ENCODE peak calls at places on chromosomes 16 and 17, in eight cellular contexts. B is type B pancreatic cell, G is HFFc6, O is cardiac fibroblast, X is tibial nerve, R is epithelial cell of esophagus, M is AG04450, D is neural crest cell. U is an unnamed sample.

GRCh38 chr17:74190154-74190553 is 13.3 kb upstream of the RPL38 start:
- DNase-seq in B (no peak), G (peak; percentile 42), O (peak; percentile 69), X (no peak), R (no peak), M (no peak), D (no peak), U (no peak)

GRCh38 chr17:48215583-48216139 is 108.1 kb downstream of the SNX11 start:
- DNase-seq in B (no peak), G (peak; percentile 22), O (peak; percentile 51), X (no peak), R (peak; percentile 58), M (no peak), D (peak; percentile 18), U (no peak)

GRCh38 chr17:45579529-45580495 is 89.3 kb upstream of the PLEKHM1 start:
- DNase-seq in B (no peak), G (no peak), O (no peak), X (no peak), R (no peak), M (no peak), D (no peak), U (no peak)

GRCh38 chr17:2068101-2068518 is 13.2 kb downstream of the HIC1 start:
- DNase-seq in B (no peak), G (peak; percentile 97), O (peak; percentile 73), X (no peak), R (no peak), M (no peak), D (no peak), U (no peak)

GRCh38 chr17:17480593-17481148 is 3.9 kb downstream of the MED9 start:
- DNase-seq in B (no peak), G (no peak), O (no peak), X (no peak), R (peak; percentile 78), M (no peak), D (no peak), U (no peak)

GRCh38 chr17:83132251-83133081 is 53.1 kb downstream of the METRNL start:
- DNase-seq in B (no peak), G (no peak), O (no peak), X (no peak), R (no peak), M (no peak), D (no peak), U (no peak)

GRCh38 chr16:16945207-16945606 is 525.6 kb downstream of the XYLT1 start:
- DNase-seq in B (no peak), G (no peak), O (no peak), X (no peak), R (no peak), M (no peak), D (no peak), U (no peak)

GRCh38 chr16:67767953-67768352 is 38.4 kb downstream of the RANBP10 start:
- DNase-seq in B (no peak), G (peak; percentile 60), O (peak; percentile 69), X (no peak), R (peak; percentile 76), M (peak; percentile 39), D (no peak), U (no peak)

GRCh38 chr17:2015314-2015713 is 9.8 kb downstream of the RTN4RL1 start:
- DNase-seq in B (no peak), G (no peak), O (no peak), X (no peak), R (no peak), M (no peak), D (no peak), U (no peak)

GRCh38 chr17:8985054-8985701 is 19.7 kb upstream of the PIK3R5 start:
- DNase-seq in B (peak; percentile 25), G (no peak), O (no peak), X (no peak), R (no peak), M (no peak), D (no peak), U (peak; percentile 48)

GRCh38 chr16:84436196-84436595 is 67.9 kb downstream of the ATP2C2 start:
- DNase-seq in B (no peak), G (no peak), O (no peak), X (no peak), R (no peak), M (no peak), D (no peak), U (no peak)

GRCh38 chr16:81293909-81294802 is 20.6 kb upstream of the GAN start:
- DNase-seq in B (no peak), G (no peak), O (peak; percentile 54), X (no peak), R (peak; percentile 75), M (no peak), D (no peak), U (no peak)

GRCh38 chr17:17119533-17119932 is 77.3 kb downstream of the MPRIP start:
- DNase-seq in B (no peak), G (peak; percentile 46), O (peak; percentile 31), X (no peak), R (peak; percentile 74), M (peak; percentile 30), D (no peak), U (peak; percentile 51)

GRCh38 chr17:57357392-57357784 is 101.1 kb downstream of the MSI2 start:
- DNase-seq in B (no peak), G (no peak), O (no peak), X (no peak), R (peak; percentile 65), M (no peak), D (no peak), U (no peak)

GRCh38 chr17:57259817-57260216 is 3.5 kb downstream of the MSI2 start:
- DNase-seq in B (no peak), G (no peak), O (no peak), X (no peak), R (no peak), M (no peak), D (no peak), U (no peak)

GRCh38 chr17:14775761-14776492 is 475.0 kb downstream of the HS3ST3B1 start:
- DNase-seq in B (no peak), G (no peak), O (peak; percentile 73), X (no peak), R (peak; percentile 39), M (no peak), D (no peak), U (no peak)

GRCh38 chr16:49755291-49755611 is 100.7 kb downstream of the ZNF423 start:
- DNase-seq in B (no peak), G (no peak), O (peak; percentile 65), X (peak; percentile 53), R (no peak), M (peak; percentile 3), D (no peak), U (no peak)
- TF ChIP-seq CTCF in B (peak; percentile 60), G (peak; percentile 26), O (peak; percentile 61), X (no peak), R (no peak), M (peak; percentile 49), D (peak; percentile 51), U (no peak)

GRCh38 chr17:39623356-39623950 is 3.3 kb upstream of the PPP1R1B start:
- DNase-seq in B (peak; percentile 87), G (peak; percentile 50), O (peak; percentile 70), X (peak; percentile 89), R (peak; percentile 72), M (no peak), D (peak; percentile 94), U (peak; percentile 84)
- TF ChIP-seq CTCF in B (peak; percentile 93), G (peak; percentile 96), O (peak; percentile 94), X (peak; percentile 92), R (peak; percentile 93), M (peak; percentile 92), D (peak; percentile 86), U (peak; percentile 94)

GRCh38 chr17:4733073-4733531 is 1.9 kb downstream of the MED11 start:
- DNase-seq in B (no peak), G (no peak), O (no peak), X (no peak), R (peak; percentile 12), M (no peak), D (no peak), U (peak; percentile 75)
- TF ChIP-seq CTCF in B (no peak), G (peak; percentile 46), O (peak; percentile 22), X (peak; percentile 23), R (peak; percentile 18), M (no peak), D (no peak), U (peak; percentile 34)

GRCh38 chr16:57721765-57722499 is 13.6 kb upstream of the KATNB1 start:
- DNase-seq in B (no peak), G (no peak), O (no peak), X (no peak), R (no peak), M (no peak), D (no peak), U (no peak)
- TF ChIP-seq CTCF in B (no peak), G (no peak), O (no peak), X (no peak), R (no peak), M (no peak), D (no peak), U (no peak)

DNA sequence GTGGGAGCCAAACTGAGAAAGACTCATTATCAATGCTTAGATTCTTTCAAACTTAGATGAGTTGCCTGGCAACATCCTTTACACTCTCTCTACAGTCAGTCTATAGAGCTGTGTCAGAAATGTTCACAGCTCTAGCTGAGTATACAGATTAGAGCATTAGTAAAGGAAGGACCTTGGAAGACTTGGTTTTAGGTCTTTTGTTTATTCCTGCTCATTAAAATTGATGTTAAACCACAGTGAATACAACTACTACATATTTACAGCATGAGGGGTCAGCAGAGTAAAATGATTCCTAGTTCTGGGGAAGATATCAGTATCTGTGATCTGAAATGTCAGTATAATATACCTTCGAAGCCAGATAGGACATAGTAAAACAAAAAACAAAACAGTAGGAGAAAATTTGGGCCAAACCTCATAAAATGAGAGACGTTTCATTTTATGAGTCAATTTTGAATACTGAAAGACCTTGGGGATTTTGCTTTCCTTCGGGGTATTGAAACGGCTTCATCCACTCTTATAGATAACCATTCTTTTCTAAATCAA is 186.0 kb downstream of the TANC2 start:
- DNase-seq in B (no peak), G (peak; percentile 80), O (peak; percentile 55), X (no peak), R (no peak), M (no peak), D (no peak), U (no peak)
- TF ChIP-seq CTCF in B (no peak), G (no peak), O (no peak), X (no peak), R (no peak), M (no peak), D (no peak), U (no peak)

GRCh38 chr17:67003231-67003630 is 38.7 kb downstream of the CACNG4 start:
- DNase-seq in B (no peak), G (no peak), O (no peak), X (no peak), R (no peak), M (no peak), D (no peak), U (no peak)

GRCh38 chr17:67007266-67007665 is 37.1 kb upstream of the CACNG1 start:
- DNase-seq in B (no peak), G (no peak), O (no peak), X (no peak), R (no peak), M (no peak), D (no peak), U (no peak)

GRCh38 chr17:67008101-67008500 is 36.3 kb upstream of the CACNG1 start:
- DNase-seq in B (no peak), G (no peak), O (no peak), X (no peak), R (no peak), M (no peak), D (no peak), U (no peak)

GRCh38 chr17:67004191-67004590 is 39.7 kb downstream of the CACNG4 start:
- DNase-seq in B (no peak), G (no peak), O (no peak), X (no peak), R (no peak), M (no peak), D (no peak), U (no peak)
- TF ChIP-seq CTCF in B (no peak), G (no peak), O (no peak), X (no peak), R (no peak), M (no peak), D (no peak), U (no peak)

U was measured in GM10248.